ENCODE peak calls at places on chromosome X, in nine cellular contexts. One of them, this sample, is unnamed.

GRCh38 chrX:153598541-153599191 is at the start of gene CCNQ:
- DNase-seq in fibroblast of lung: peak; percentile 37
- DNase-seq in SK-N-SH: peak; percentile 57
- DNase-seq in dorsolateral prefrontal cortex: no peak
- DNase-seq in psoas muscle: no peak
- DNase-seq in colonic mucosa: no peak
- DNase-seq in AG04450: no peak
- DNase-seq in heart left ventricle: peak; percentile 64
- DNase-seq in A549: no peak
- DNase-seq in this sample: no peak

GRCh38 chrX:143058096-143058495 is 32.4 kb downstream of the SPANXN4 start:
- DNase-seq in fibroblast of lung: no peak
- DNase-seq in SK-N-SH: no peak
- DNase-seq in dorsolateral prefrontal cortex: no peak
- DNase-seq in psoas muscle: no peak
- DNase-seq in colonic mucosa: no peak
- DNase-seq in AG04450: no peak
- DNase-seq in heart left ventricle: no peak
- DNase-seq in A549: no peak
- DNase-seq in this sample: no peak

GRCh38 chrX:38215141-38215540 is 5.5 kb downstream of the SRPX start:
- DNase-seq in fibroblast of lung: peak; percentile 90
- DNase-seq in SK-N-SH: no peak
- DNase-seq in dorsolateral prefrontal cortex: no peak
- DNase-seq in psoas muscle: no peak
- DNase-seq in colonic mucosa: no peak
- DNase-seq in AG04450: no peak
- DNase-seq in heart left ventricle: no peak
- DNase-seq in A549: no peak
- DNase-seq in this sample: no peak

GRCh38 chrX:136146614-136147319 is 566 bp upstream of the FHL1 start:
- DNase-seq in fibroblast of lung: peak; percentile 9
- DNase-seq in SK-N-SH: no peak
- DNase-seq in dorsolateral prefrontal cortex: peak; percentile 58
- DNase-seq in psoas muscle: peak; percentile 24
- DNase-seq in colonic mucosa: no peak
- DNase-seq in AG04450: no peak
- DNase-seq in heart left ventricle: no peak
- DNase-seq in A549: peak; percentile 12
- DNase-seq in this sample: no peak

GRCh38 chrX:115311139-115311538 is 21.6 kb downstream of the LUZP4 start:
- DNase-seq in fibroblast of lung: no peak
- DNase-seq in SK-N-SH: peak; percentile 23
- DNase-seq in dorsolateral prefrontal cortex: no peak
- DNase-seq in psoas muscle: no peak
- DNase-seq in colonic mucosa: no peak
- DNase-seq in AG04450: no peak
- DNase-seq in heart left ventricle: no peak
- DNase-seq in A549: no peak
- DNase-seq in this sample: no peak

GRCh38 chrX:45803383-45803921 is 602.8 kb upstream of the DIPK2B start:
- DNase-seq in fibroblast of lung: peak; percentile 95
- DNase-seq in SK-N-SH: no peak
- DNase-seq in dorsolateral prefrontal cortex: no peak
- DNase-seq in psoas muscle: no peak
- DNase-seq in colonic mucosa: no peak
- DNase-seq in AG04450: no peak
- DNase-seq in heart left ventricle: no peak
- DNase-seq in A549: no peak
- DNase-seq in this sample: no peak

GRCh38 chrX:19064175-19064574 is 58.1 kb downstream of the ADGRG2 start:
- DNase-seq in fibroblast of lung: peak; percentile 60
- DNase-seq in SK-N-SH: no peak
- DNase-seq in dorsolateral prefrontal cortex: no peak
- DNase-seq in psoas muscle: no peak
- DNase-seq in colonic mucosa: no peak
- DNase-seq in AG04450: no peak
- DNase-seq in heart left ventricle: no peak
- DNase-seq in A549: peak; percentile 8
- DNase-seq in this sample: peak; percentile 70

GRCh38 chrX:45353462-45353861 is 152.8 kb upstream of the DIPK2B start:
- DNase-seq in fibroblast of lung: peak; percentile 78
- DNase-seq in SK-N-SH: no peak
- DNase-seq in dorsolateral prefrontal cortex: no peak
- DNase-seq in psoas muscle: no peak
- DNase-seq in colonic mucosa: no peak
- DNase-seq in AG04450: no peak
- DNase-seq in heart left ventricle: no peak
- DNase-seq in A549: no peak
- DNase-seq in this sample: no peak

GRCh38 chrX:10111364-10112148 is 45.2 kb upstream of the CLCN4 start:
- DNase-seq in fibroblast of lung: no peak
- DNase-seq in SK-N-SH: no peak
- DNase-seq in dorsolateral prefrontal cortex: no peak
- DNase-seq in psoas muscle: no peak
- DNase-seq in colonic mucosa: no peak
- DNase-seq in AG04450: no peak
- DNase-seq in heart left ventricle: no peak
- DNase-seq in A549: no peak
- DNase-seq in this sample: no peak

GRCh38 chrX:103477496-103477895 is 41.8 kb downstream of the RAB40A start:
- DNase-seq in fibroblast of lung: no peak
- DNase-seq in SK-N-SH: no peak
- DNase-seq in dorsolateral prefrontal cortex: no peak
- DNase-seq in psoas muscle: no peak
- DNase-seq in colonic mucosa: no peak
- DNase-seq in AG04450: no peak
- DNase-seq in heart left ventricle: no peak
- DNase-seq in A549: no peak
- DNase-seq in this sample: no peak

GRCh38 chrX:103586314-103586646 is 965 bp downstream of the TCEAL4 start:
- DNase-seq in fibroblast of lung: peak; percentile 7
- DNase-seq in SK-N-SH: peak; percentile 6
- DNase-seq in dorsolateral prefrontal cortex: peak; percentile 44
- DNase-seq in psoas muscle: no peak
- DNase-seq in colonic mucosa: peak; percentile 23
- DNase-seq in AG04450: no peak
- DNase-seq in heart left ventricle: no peak
- DNase-seq in A549: no peak
- DNase-seq in this sample: no peak

GRCh38 chrX:64642482-64642881 is 247.2 kb upstream of the MTMR8 start:
- DNase-seq in fibroblast of lung: no peak
- DNase-seq in SK-N-SH: peak; percentile 1
- DNase-seq in dorsolateral prefrontal cortex: no peak
- DNase-seq in psoas muscle: no peak
- DNase-seq in colonic mucosa: no peak
- DNase-seq in AG04450: no peak
- DNase-seq in heart left ventricle: no peak
- DNase-seq in A549: no peak
- DNase-seq in this sample: no peak

GRCh38 chrX:9340619-9341304 is 124.1 kb upstream of the TBL1X start:
- DNase-seq in fibroblast of lung: peak; percentile 70
- DNase-seq in SK-N-SH: peak; percentile 12
- DNase-seq in dorsolateral prefrontal cortex: no peak
- DNase-seq in psoas muscle: peak; percentile 30
- DNase-seq in colonic mucosa: peak; percentile 37
- DNase-seq in AG04450: no peak
- DNase-seq in heart left ventricle: no peak
- DNase-seq in A549: no peak
- DNase-seq in this sample: no peak

GRCh38 chrX:75623535-75623934 is 100.7 kb upstream of the ZDHHC15 start:
- DNase-seq in fibroblast of lung: no peak
- DNase-seq in SK-N-SH: no peak
- DNase-seq in dorsolateral prefrontal cortex: no peak
- DNase-seq in psoas muscle: no peak
- DNase-seq in colonic mucosa: no peak
- DNase-seq in AG04450: no peak
- DNase-seq in heart left ventricle: no peak
- DNase-seq in A549: no peak
- DNase-seq in this sample: no peak

GRCh38 chrX:40083120-40083978 is 14.4 kb downstream of the BCOR start:
- DNase-seq in fibroblast of lung: no peak
- DNase-seq in SK-N-SH: no peak
- DNase-seq in dorsolateral prefrontal cortex: no peak
- DNase-seq in psoas muscle: no peak
- DNase-seq in colonic mucosa: no peak
- DNase-seq in AG04450: no peak
- DNase-seq in heart left ventricle: no peak
- DNase-seq in A549: no peak
- DNase-seq in this sample: no peak

GRCh38 chrX:40085086-40085551 is 12.6 kb downstream of the BCOR start:
- DNase-seq in fibroblast of lung: peak; percentile 72
- DNase-seq in SK-N-SH: no peak
- DNase-seq in dorsolateral prefrontal cortex: no peak
- DNase-seq in psoas muscle: no peak
- DNase-seq in colonic mucosa: no peak
- DNase-seq in AG04450: peak; percentile 54
- DNase-seq in heart left ventricle: no peak
- DNase-seq in A549: no peak
- DNase-seq in this sample: no peak

GRCh38 chrX:40083979-40084359 is 13.8 kb downstream of the BCOR start:
- DNase-seq in fibroblast of lung: no peak
- DNase-seq in SK-N-SH: no peak
- DNase-seq in dorsolateral prefrontal cortex: no peak
- DNase-seq in psoas muscle: no peak
- DNase-seq in colonic mucosa: no peak
- DNase-seq in AG04450: no peak
- DNase-seq in heart left ventricle: no peak
- DNase-seq in A549: no peak
- DNase-seq in this sample: no peak

GRCh38 chrX:40085714-40086113 is 12.0 kb downstream of the BCOR start:
- DNase-seq in fibroblast of lung: no peak
- DNase-seq in SK-N-SH: no peak
- DNase-seq in dorsolateral prefrontal cortex: no peak
- DNase-seq in psoas muscle: no peak
- DNase-seq in colonic mucosa: no peak
- DNase-seq in AG04450: no peak
- DNase-seq in heart left ventricle: no peak
- DNase-seq in A549: no peak
- DNase-seq in this sample: no peak

GRCh38 chrX:40084471-40084870 is 13.3 kb downstream of the BCOR start:
- DNase-seq in fibroblast of lung: no peak
- DNase-seq in SK-N-SH: no peak
- DNase-seq in dorsolateral prefrontal cortex: no peak
- DNase-seq in psoas muscle: no peak
- DNase-seq in colonic mucosa: no peak
- DNase-seq in AG04450: no peak
- DNase-seq in heart left ventricle: no peak
- DNase-seq in A549: no peak
- DNase-seq in this sample: no peak
- H3K4me3 ChIP-seq in fibroblast of lung: no peak overlapping the region
- H3K4me3 ChIP-seq in SK-N-SH: no peak overlapping the region
- H3K4me3 ChIP-seq in dorsolateral prefrontal cortex: no peak overlapping the region
- H3K4me3 ChIP-seq in psoas muscle: peak overlapping the region; percentile 62
- H3K4me3 ChIP-seq in colonic mucosa: no peak overlapping the region
- H3K4me3 ChIP-seq in AG04450: no peak overlapping the region
- H3K4me3 ChIP-seq in heart left ventricle: no peak overlapping the region
- H3K4me3 ChIP-seq in A549: no peak overlapping the region
- H3K4me3 ChIP-seq in this sample: no peak overlapping the region

GRCh38 chrX:49844622-49845021 is 15.5 kb downstream of the PAGE4 start:
- DNase-seq in fibroblast of lung: no peak
- DNase-seq in SK-N-SH: no peak
- DNase-seq in dorsolateral prefrontal cortex: peak; percentile 55
- DNase-seq in psoas muscle: no peak
- DNase-seq in colonic mucosa: no peak
- DNase-seq in AG04450: no peak
- DNase-seq in heart left ventricle: no peak
- DNase-seq in A549: no peak
- DNase-seq in this sample: no peak
- TF ChIP-seq CTCF in fibroblast of lung: no peak
- TF ChIP-seq CTCF in SK-N-SH: no peak
- TF ChIP-seq CTCF in dorsolateral prefrontal cortex: no peak
- TF ChIP-seq CTCF in psoas muscle: no peak
- TF ChIP-seq CTCF in colonic mucosa: no peak
- TF ChIP-seq CTCF in AG04450: no peak
- TF ChIP-seq CTCF in heart left ventricle: no peak
- TF ChIP-seq CTCF in A549: no peak
- TF ChIP-seq CTCF in this sample: no peak

DNA sequence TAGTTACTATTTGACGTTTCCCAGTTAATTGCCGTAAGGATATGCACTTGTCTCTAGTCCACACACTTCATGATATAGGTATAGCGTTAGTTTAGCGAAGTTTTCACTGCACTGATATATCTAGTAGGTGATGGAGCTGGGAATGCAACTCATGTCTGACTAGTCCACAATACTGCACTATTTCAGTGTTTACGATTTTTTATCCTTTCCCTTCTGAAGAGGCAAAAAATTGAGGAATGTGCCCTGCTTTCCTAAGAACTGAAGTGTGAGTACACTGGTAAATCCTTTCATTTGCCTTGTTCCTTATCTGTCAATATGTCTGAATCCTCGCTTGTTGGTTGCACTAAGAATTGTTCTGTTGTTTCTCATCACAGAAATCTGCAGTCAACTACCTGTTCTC is 1.0 kb downstream of the RPL36A start:
- DNase-seq in fibroblast of lung: no peak
- DNase-seq in SK-N-SH: no peak
- DNase-seq in dorsolateral prefrontal cortex: no peak
- DNase-seq in psoas muscle: no peak
- DNase-seq in colonic mucosa: no peak
- DNase-seq in AG04450: no peak
- DNase-seq in heart left ventricle: no peak
- DNase-seq in A549: no peak
- DNase-seq in this sample: no peak
- H3K4me3 ChIP-seq in fibroblast of lung: peak overlapping the region; percentile 69
- H3K4me3 ChIP-seq in SK-N-SH: peak overlapping the region; percentile 78
- H3K4me3 ChIP-seq in dorsolateral prefrontal cortex: no peak overlapping the region
- H3K4me3 ChIP-seq in psoas muscle: peak overlapping the region; percentile 65
- H3K4me3 ChIP-seq in colonic mucosa: peak overlapping the region; percentile 41
- H3K4me3 ChIP-seq in AG04450: peak overlapping the region; percentile 75
- H3K4me3 ChIP-seq in heart left ventricle: peak overlapping the region; percentile 57
- H3K4me3 ChIP-seq in A549: peak overlapping the region; percentile 85
- H3K4me3 ChIP-seq in this sample: peak overlapping the region; percentile 83

GRCh38 chrX:40168183-40169015 is 70.6 kb upstream of the BCOR start:
- DNase-seq in fibroblast of lung: no peak
- DNase-seq in SK-N-SH: no peak
- DNase-seq in dorsolateral prefrontal cortex: peak; percentile 27
- DNase-seq in psoas muscle: no peak
- DNase-seq in colonic mucosa: no peak
- DNase-seq in AG04450: no peak
- DNase-seq in heart left ventricle: no peak
- DNase-seq in A549: no peak
- DNase-seq in this sample: no peak

GRCh38 chrX:40171513-40172168 is 73.9 kb upstream of the BCOR start:
- DNase-seq in fibroblast of lung: peak; percentile 51
- DNase-seq in SK-N-SH: no peak
- DNase-seq in dorsolateral prefrontal cortex: no peak
- DNase-seq in psoas muscle: peak; percentile 47
- DNase-seq in colonic mucosa: peak; percentile 27
- DNase-seq in AG04450: no peak
- DNase-seq in heart left ventricle: peak; percentile 54
- DNase-seq in A549: no peak
- DNase-seq in this sample: no peak

GRCh38 chrX:40170830-40171512 is 73.2 kb upstream of the BCOR start:
- DNase-seq in fibroblast of lung: no peak
- DNase-seq in SK-N-SH: no peak
- DNase-seq in dorsolateral prefrontal cortex: peak; percentile 34
- DNase-seq in psoas muscle: no peak
- DNase-seq in colonic mucosa: peak; percentile 37
- DNase-seq in AG04450: no peak
- DNase-seq in heart left ventricle: no peak
- DNase-seq in A549: no peak
- DNase-seq in this sample: no peak

GRCh38 chrX:40167240-40168182 is 69.8 kb upstream of the BCOR start:
- DNase-seq in fibroblast of lung: no peak
- DNase-seq in SK-N-SH: no peak
- DNase-seq in dorsolateral prefrontal cortex: peak; percentile 65
- DNase-seq in psoas muscle: no peak
- DNase-seq in colonic mucosa: peak; percentile 53
- DNase-seq in AG04450: no peak
- DNase-seq in heart left ventricle: peak; percentile 63
- DNase-seq in A549: no peak
- DNase-seq in this sample: no peak

GRCh38 chrX:40169193-40170086 is 71.7 kb upstream of the BCOR start:
- DNase-seq in fibroblast of lung: peak; percentile 73
- DNase-seq in SK-N-SH: peak; percentile 83
- DNase-seq in dorsolateral prefrontal cortex: peak; percentile 44
- DNase-seq in psoas muscle: peak; percentile 48
- DNase-seq in colonic mucosa: peak; percentile 79
- DNase-seq in AG04450: peak; percentile 37
- DNase-seq in heart left ventricle: peak; percentile 75
- DNase-seq in A549: peak; percentile 73
- DNase-seq in this sample: peak; percentile 81
- TF ChIP-seq CTCF in fibroblast of lung: peak; percentile 58
- TF ChIP-seq CTCF in SK-N-SH: peak; percentile 67
- TF ChIP-seq CTCF in dorsolateral prefrontal cortex: no peak
- TF ChIP-seq CTCF in psoas muscle: no peak
- TF ChIP-seq CTCF in colonic mucosa: peak; percentile 27
- TF ChIP-seq CTCF in AG04450: peak; percentile 66
- TF ChIP-seq CTCF in heart left ventricle: peak; percentile 26
- TF ChIP-seq CTCF in A549: peak; percentile 52
- TF ChIP-seq CTCF in this sample: peak; percentile 68